ENCODE peak calls at places on chromosome 17, in ten cellular contexts. B, I, P, C, L, Q, R, S, E and D are unnamed samples.

GRCh38 chr17:27351741-27352140 is 57.8 kb downstream of the WSB1 start:
- DNase-seq in L (no peak), E (no peak), Q (no peak), B (no peak), R (no peak), S (no peak), P (no peak), I (no peak), C (no peak), D (no peak)

GRCh38 chr17:74020522-74020921 is 183.0 kb upstream of the RPL38 start:
- DNase-seq in S (no peak), L (no peak), P (no peak), C (no peak), I (no peak), R (no peak), B (no peak), E (no peak), Q (no peak), D (no peak)

GRCh38 chr17:17698869-17699351 is 17.7 kb downstream of the RAI1 start:
- DNase-seq in R (no peak), P (no peak), C (no peak), E (no peak), I (no peak), S (no peak), L (no peak), B (no peak), Q (no peak), D (peak; percentile 52)

GRCh38 chr17:1625053-1625452 is 3.6 kb downstream of the SLC43A2 start:
- DNase-seq in Q (no peak), E (no peak), I (no peak), C (no peak), L (no peak), R (no peak), B (no peak), S (no peak), P (no peak), D (no peak)

GRCh38 chr17:77485089-77485833 is 344.5 kb downstream of the SEC14L1 start:
- DNase-seq in S (no peak), I (no peak), R (no peak), Q (no peak), L (no peak), E (no peak), C (no peak), B (no peak), P (no peak), D (no peak)

GRCh38 chr17:29650407-29650806 is 27.7 kb upstream of the CORO6 start:
- DNase-seq in B (no peak), R (no peak), S (no peak), C (no peak), I (no peak), L (no peak), Q (no peak), E (no peak), P (no peak), D (no peak)

GRCh38 chr17:6591599-6592158 is 35.3 kb upstream of the PITPNM3 start:
- DNase-seq in I (no peak), P (no peak), B (no peak), R (no peak), Q (no peak), E (no peak), S (no peak), C (no peak), L (no peak), D (peak; percentile 65)

GRCh38 chr17:18018411-18018921 is 20.5 kb downstream of the ATPAF2 start:
- DNase-seq in R (no peak), E (no peak), C (no peak), L (no peak), P (no peak), S (no peak), B (no peak), Q (no peak), I (no peak), D (no peak)

GRCh38 chr17:64418506-64419339 is 28.1 kb upstream of the PECAM1 start:
- DNase-seq in C (no peak), R (peak; percentile 74), B (peak; percentile 66), L (no peak), S (no peak), Q (no peak), I (no peak), E (no peak), P (no peak), D (peak; percentile 76)

GRCh38 chr17:82791532-82791931 is 39.7 kb downstream of the TBCD start:
- DNase-seq in R (no peak), B (no peak), I (no peak), L (no peak), Q (no peak), C (no peak), S (no peak), E (no peak), P (no peak), D (no peak)

GRCh38 chr17:76081295-76082210 is 2.6 kb downstream of the ZACN start:
- DNase-seq in S (no peak), R (no peak), C (no peak), Q (no peak), I (no peak), P (no peak), E (no peak), L (no peak), B (no peak), D (no peak)